ENCODE peak calls at places on chromosomes 6 and 20, in four cellular contexts. V is psoas muscle, E is transverse colon, R is neural crest cell. X is an unnamed sample.

GRCh38 chr6:131362696-131363095 is 210.3 kb upstream of the ARG1 start:
- DNase-seq in V (no peak), R (no peak), E (no peak), X (no peak)

GRCh38 chr20:63357921-63358905 is 2.9 kb downstream of the CHRNA4 start:
- DNase-seq in R (no peak), V (no peak), E (no peak), X (no peak)

GRCh38 chr20:2509794-2510193 is 1.1 kb upstream of the ZNF343 start:
- DNase-seq in R (no peak), V (no peak), E (no peak), X (no peak)

GRCh38 chr6:33813246-33813904 is 9.6 kb upstream of the MLN start:
- DNase-seq in E (no peak), V (no peak), R (no peak), X (no peak)

GRCh38 chr6:168648240-168648639 is 207.3 kb downstream of the SMOC2 start:
- DNase-seq in E (no peak), V (no peak), R (no peak), X (no peak)

GRCh38 chr6:128370072-128370471 is 150.3 kb downstream of the PTPRK start:
- DNase-seq in R (no peak), V (no peak), E (no peak), X (no peak)

GRCh38 chr20:44858959-44859358 is 26.5 kb upstream of the YWHAB start:
- DNase-seq in V (no peak), R (no peak), E (peak), X (no peak)

GRCh38 chr6:3706547-3707467 is 44.7 kb downstream of the PXDC1 start:
- DNase-seq in E (no peak), R (no peak), V (no peak), X (no peak)

GRCh38 chr6:147873826-147874225 is 365.3 kb downstream of the SAMD5 start:
- DNase-seq in E (no peak), V (no peak), R (no peak), X (no peak)

GRCh38 chr6:166839006-166839405 is 117.3 kb downstream of the RNASET2 start:
- DNase-seq in R (no peak), V (no peak), E (no peak), X (no peak)

GRCh38 chr6:142669701-142670351 is 275.1 kb downstream of the HIVEP2 start:
- DNase-seq in E (no peak), V (no peak), R (no peak), X (no peak)
- TF ChIP-seq CTCF in E (no peak), V (no peak), R (no peak), X (no peak)

GRCh38 chr20:35741892-35742740 is at the start of gene RBM39:
- DNase-seq in R (peak), V (peak), E (peak), X (peak)

GRCh38 chr20:35738410-35739179 is 3.5 kb downstream of the RBM39 start:
- DNase-seq in V (no peak), R (no peak), E (no peak), X (no peak)

GRCh38 chr20:35742741-35743523 is 872 bp upstream of the RBM39 start:
- DNase-seq in E (no peak), R (no peak), V (no peak), X (no peak)

GRCh38 chr20:35737865-35738333 is 4.2 kb downstream of the RBM39 start:
- DNase-seq in E (no peak), R (no peak), V (no peak), X (no peak)

GRCh38 chr20:35739294-35740163 is 2.5 kb downstream of the RBM39 start:
- DNase-seq in E (no peak), V (no peak), R (no peak), X (no peak)
- TF ChIP-seq CTCF in E (peak), V (peak), R (peak), X (peak)

GRCh38 chr20:51563597-51564332 is 21.2 kb upstream of the NFATC2 start:
- DNase-seq in E (peak), R (no peak), V (peak), X (no peak)
- TF ChIP-seq CTCF in E (no peak), R (no peak), V (no peak), X (no peak)

DNA sequence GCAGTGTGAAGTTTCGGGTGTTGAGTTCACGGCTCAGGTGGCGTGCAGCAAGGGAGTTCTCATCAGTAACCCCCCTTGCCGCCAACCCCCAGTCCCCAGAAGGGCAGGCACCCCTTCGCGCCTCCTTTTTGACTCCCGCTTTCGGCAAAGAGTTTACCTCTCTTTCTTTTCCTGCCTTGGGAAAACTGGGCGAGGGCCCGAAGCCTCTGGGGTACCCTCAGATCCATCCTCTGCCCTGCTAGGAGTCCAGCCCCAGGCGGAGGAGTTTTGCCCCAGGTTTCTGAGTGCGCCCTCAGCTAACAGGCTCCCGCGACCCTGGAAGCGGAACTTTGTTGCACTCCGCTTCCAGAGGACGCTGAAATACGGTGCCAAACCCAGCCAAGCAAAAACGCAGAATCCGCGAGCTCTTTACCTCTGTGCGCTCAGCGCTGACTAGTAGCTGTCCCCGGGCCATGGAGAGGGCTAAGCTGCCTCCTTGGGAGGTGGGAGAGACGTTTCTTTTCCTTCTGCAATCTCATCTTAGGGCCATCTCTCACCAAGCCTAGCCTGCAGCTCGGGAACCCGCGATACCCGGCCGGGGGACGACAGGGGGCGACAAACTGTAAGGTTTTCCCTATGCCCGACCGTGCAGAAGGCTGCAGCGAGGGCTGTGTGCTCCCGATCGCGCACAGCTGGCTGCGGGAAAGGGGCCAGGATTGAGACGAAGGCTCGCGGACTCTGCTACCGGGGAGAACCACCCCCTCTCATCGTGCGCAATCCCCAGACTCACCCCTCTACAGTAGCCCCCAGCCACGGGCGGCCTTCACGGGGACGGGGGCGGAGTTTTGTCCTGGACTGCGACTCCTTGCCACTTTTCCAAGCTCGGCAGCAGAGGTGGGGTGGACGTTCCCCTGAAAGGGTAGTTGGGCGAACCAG is 2.7 kb upstream of the PAX1 start:
- DNase-seq in E (peak), R (peak), V (peak), X (peak)
- TF ChIP-seq CTCF in E (peak), R (peak), V (peak), X (peak)

X was measured in progenitor cell of endocrine pancreas.